ENCODE peak calls at places on chromosomes 4 and X, in four cellular contexts. X is T-helper 2 cell; D is NCI-H1092 treated with DMSO at 0.1 percent for 48 hours; U is stimulated activated CD4-positive, alpha-beta T cell treated with anti-CD3 and anti-CD28 coated beads, Interleukin-15, amount 100 ng/mL, for 1 hour. K is an unnamed sample.

GRCh38 chrX:133410555-133410954 is 4.7 kb downstream of the GPC4 start:
- DNase-seq in X (no peak), D (no peak), U (no peak), K (no peak)

GRCh38 chr4:120694973-120695372 is 227.6 kb downstream of the PRDM5 start:
- DNase-seq in X (no peak), D (no peak), U (no peak), K (no peak)

GRCh38 chrX:6460893-6461490 is 73.9 kb downstream of the VCX3A start:
- DNase-seq in X (no peak), D (no peak), U (no peak), K (no peak)

GRCh38 chrX:2451456-2452316 is 49.1 kb downstream of the DHRSX start:
- DNase-seq in X (no peak), D (no peak), U (no peak), K (no peak)

GRCh38 chr4:5962416-5962815 is 55.8 kb downstream of the C4orf50 start:
- DNase-seq in X (no peak), D (no peak), U (no peak), K (no peak)

GRCh38 chrX:148501121-148502066 is 977 bp downstream of the AFF2 start:
- DNase-seq in X (no peak), D (no peak), U (no peak), K (no peak)

GRCh38 chr4:115365185-115365584 is 251.8 kb upstream of the NDST4 start:
- DNase-seq in X (no peak), D (no peak), U (no peak), K (no peak)

GRCh38 chrX:108209006-108209554 is 117.5 kb downstream of the ATG4A start:
- DNase-seq in X (no peak), D (no peak), U (no peak), K (no peak)

GRCh38 chr4:113740857-113741379 is 20.6 kb downstream of the CAMK2D start:
- DNase-seq in X (no peak), D (no peak), U (no peak), K (no peak)

GRCh38 chr4:2823671-2824328 is 19.8 kb upstream of the ADD1 start:
- DNase-seq in X (no peak), D (no peak), U (no peak), K (no peak)

GRCh38 chr4:3257691-3258482 is 8.9 kb downstream of the MSANTD1 start:
- DNase-seq in X (no peak), D (no peak), U (no peak), K (no peak)

GRCh38 chr4:183153190-183153916 is 54.3 kb downstream of the WWC2 start:
- DNase-seq in X (no peak), D (no peak), U (no peak), K (no peak)

GRCh38 chrX:39819921-39820849 is 277.6 kb downstream of the BCOR start:
- DNase-seq in X (no peak), D (no peak), U (no peak), K (no peak)

GRCh38 chr4:2419814-2420213 is 1.1 kb downstream of the CFAP99 start:
- DNase-seq in X (no peak), D (no peak), U (no peak), K (no peak)

GRCh38 chr4:24266951-24267577 is 317.3 kb downstream of the DHX15 start:
- DNase-seq in X (no peak), D (no peak), U (no peak), K (no peak)

GRCh38 chrX:153791104-153791852 is 2.9 kb downstream of the IDH3G start:
- DNase-seq in X (no peak), D (no peak), U (no peak), K (no peak)

GRCh38 chr4:177225605-177226004 is 84.1 kb upstream of the NEIL3 start:
- DNase-seq in X (no peak), D (no peak), U (no peak), K (no peak)

GRCh38 chr4:4852591-4853362 is 6.7 kb upstream of the MSX1 start:
- DNase-seq in X (no peak), D (no peak), U (no peak), K (no peak)

GRCh38 chr4:53601251-53601764 is 10.0 kb upstream of the LNX1 start:
- DNase-seq in X (no peak), D (peak; percentile 88), U (no peak), K (no peak)

GRCh38 chrX:24658421-24658820 is 11.3 kb upstream of the PCYT1B start:
- DNase-seq in X (no peak), D (no peak), U (no peak), K (no peak)

GRCh38 chrX:45667666-45668065 is 467.0 kb upstream of the DIPK2B start:
- DNase-seq in X (no peak), D (no peak), U (no peak), K (no peak)

GRCh38 chr4:78638324-78639172 is 87.0 kb downstream of the ANXA3 start:
- DNase-seq in X (no peak), D (no peak), U (no peak), K (no peak)

GRCh38 chr4:169225058-169225751 is 45.6 kb downstream of the SH3RF1 start:
- DNase-seq in X (no peak), D (no peak), U (no peak), K (no peak)

GRCh38 chr4:143700420-143701352 is at the start of gene FREM3:
- DNase-seq in X (no peak), D (no peak), U (no peak), K (no peak)

GRCh38 chr4:121796283-121796682 is 4.8 kb upstream of the EXOSC9 start:
- DNase-seq in X (no peak), D (no peak), U (no peak), K (no peak)

GRCh38 chr4:126627255-126627654 is 1005.5 kb upstream of the INTU start:
- DNase-seq in X (no peak), D (peak; percentile 17), U (no peak), K (no peak)

GRCh38 chr4:153297116-153297515 is 47.4 kb upstream of the MND1 start:
- DNase-seq in X (no peak), D (no peak), U (no peak), K (no peak)

GRCh38 chrX:44693255-44693654 is 150.6 kb upstream of the DUSP21 start:
- DNase-seq in X (no peak), D (no peak), U (no peak), K (no peak)

GRCh38 chr4:142840516-142841123 is 5.5 kb downstream of the INPP4B start:
- DNase-seq in X (no peak), D (no peak), U (no peak), K (no peak)

GRCh38 chrX:46575991-46576392 is 2.4 kb downstream of the CHST7 start:
- DNase-seq in X (no peak), D (peak; percentile 8), U (no peak), K (no peak)

GRCh38 chrX:131621650-131622049 is 77.8 kb downstream of the OR13H1 start:
- DNase-seq in X (no peak), D (no peak), U (no peak), K (no peak)

GRCh38 chr4:39410415-39410814 is 3.7 kb downstream of the KLB start:
- DNase-seq in X (no peak), D (no peak), U (no peak), K (no peak)